ENCODE peak calls at places on chromosome X, in four cellular contexts. P is stimulated activated naive CD8-positive, alpha-beta T cell treated with anti-CD3 and anti-CD28 coated beads, Interleukin-15, Interleukin-2, amounts not matched to agents 100 U/mL and 50 U/mL, for 24 hours; L is right lobe of liver; Z is RPMI7951. N is an unnamed sample.

GRCh38 chrX:151789179-151789800 is 54.7 kb downstream of the CNGA2 start:
- DNase-seq in P (no peak), L (no peak), Z (peak; percentile 87), N (peak; percentile 80)

GRCh38 chrX:38649674-38650647 is 88.6 kb downstream of the TSPAN7 start:
- DNase-seq in P (no peak), L (no peak), Z (no peak), N (no peak)

GRCh38 chrX:23844502-23845138 is 61.6 kb downstream of the SAT1 start:
- DNase-seq in P (no peak), L (no peak), Z (peak; percentile 66), N (peak; percentile 27)

GRCh38 chrX:114959729-114960128 is 57.7 kb downstream of the IL13RA2 start:
- DNase-seq in P (no peak), L (no peak), Z (peak; percentile 9), N (no peak)

GRCh38 chrX:44908198-44908597 is 35.2 kb downstream of the KDM6A start:
- DNase-seq in P (no peak), L (no peak), Z (peak; percentile 68), N (no peak)

GRCh38 chrX:54397113-54397512 is 39.3 kb upstream of the WNK3 start:
- DNase-seq in P (no peak), L (no peak), Z (no peak), N (no peak)

GRCh38 chrX:16633754-16634153 is 16.2 kb upstream of the S100G start:
- DNase-seq in P (no peak), L (no peak), Z (no peak), N (peak; percentile 57)

GRCh38 chrX:30635630-30636029 is 17.6 kb upstream of the GK start:
- DNase-seq in P (no peak), L (no peak), Z (peak; percentile 15), N (no peak)

GRCh38 chrX:100659431-100660137 is 15.6 kb downstream of the SRPX2 start:
- DNase-seq in P (no peak), L (no peak), Z (peak; percentile 45), N (no peak)

GRCh38 chrX:153327561-153327960 is 6.0 kb upstream of the PNMA6F start:
- DNase-seq in P (no peak), L (no peak), Z (no peak), N (no peak)

GRCh38 chrX:147899715-147900114 is 12.0 kb upstream of the FMR1 start:
- DNase-seq in P (no peak), L (no peak), Z (peak; percentile 61), N (no peak)

GRCh38 chrX:70720721-70721120 is 187.8 kb downstream of the TEX11 start:
- DNase-seq in P (no peak), L (no peak), Z (no peak), N (no peak)

GRCh38 chrX:155148724-155149537 is 67.3 kb upstream of the VBP1 start:
- DNase-seq in P (peak; percentile 26), L (no peak), Z (peak; percentile 8), N (peak; percentile 12)

GRCh38 chrX:69069086-69069445 is 96.2 kb downstream of the PJA1 start:
- DNase-seq in P (no peak), L (no peak), Z (no peak), N (no peak)

GRCh38 chrX:48769230-48769629 is 7.7 kb downstream of the GLOD5 start:
- DNase-seq in P (no peak), L (no peak), Z (no peak), N (no peak)

GRCh38 chrX:129652565-129653169 is 2.1 kb downstream of the APLN start:
- DNase-seq in P (no peak), L (no peak), Z (no peak), N (no peak)

GRCh38 chrX:2679534-2680485 is 11.3 kb upstream of the CD99 start:
- DNase-seq in P (no peak), L (no peak), Z (peak; percentile 49), N (no peak)

GRCh38 chrX:110244951-110245480 is 72.9 kb downstream of the AMMECR1 start:
- DNase-seq in P (no peak), L (no peak), Z (no peak), N (no peak)

GRCh38 chrX:34559325-34559724 is 97.8 kb downstream of the TMEM47 start:
- DNase-seq in P (no peak), L (no peak), Z (no peak), N (peak; percentile 11)

GRCh38 chrX:75131973-75132627 is 24.0 kb downstream of the ABCB7 start:
- DNase-seq in P (no peak), L (no peak), Z (no peak), N (no peak)

GRCh38 chrX:11269996-11270395 is 23.2 kb upstream of the AMELX start:
- DNase-seq in P (no peak), L (no peak), Z (no peak), N (peak; percentile 20)

GRCh38 chrX:109716431-109717028 is 16.5 kb downstream of the ACSL4 start:
- DNase-seq in P (no peak), L (no peak), Z (no peak), N (no peak)

GRCh38 chrX:111492085-111492484 is 19.4 kb upstream of the SERTM2 start:
- DNase-seq in P (no peak), L (no peak), Z (no peak), N (no peak)

GRCh38 chrX:40109288-40110008 is 11.7 kb upstream of the BCOR start:
- DNase-seq in P (no peak), L (peak; percentile 68), Z (peak; percentile 65), N (no peak)

GRCh38 chrX:10239611-10240064 is 82.9 kb downstream of the CLCN4 start:
- DNase-seq in P (no peak), L (no peak), Z (peak; percentile 83), N (peak; percentile 60)

GRCh38 chrX:69285881-69286545 is 120.8 kb upstream of the PJA1 start:
- DNase-seq in P (peak; percentile 67), L (peak; percentile 62), Z (peak; percentile 30), N (peak; percentile 2)

N was measured in A172.